ENCODE peak calls at places on chromosomes 2 and 18, in five cellular contexts. X is adrenal gland, Q is endothelial cell, I is EH, G is amniotic stem cell. D is an unnamed sample.

GRCh38 chr2:149184994-149185393 is 145.4 kb upstream of the LYPD6 start:
- DNase-seq in X (no peak), Q (no peak), I (no peak), G (no peak), D (no peak)

GRCh38 chr2:207704031-207704430 is 7.4 kb upstream of the CCNYL1 start:
- DNase-seq in X (no peak), Q (no peak), I (no peak), G (no peak), D (no peak)

GRCh38 chr2:172600644-172601043 is 44.8 kb downstream of the PDK1 start:
- DNase-seq in X (no peak), Q (no peak), I (no peak), G (no peak), D (no peak)

GRCh38 chr2:163465440-163465839 is 270.4 kb downstream of the FIGN start:
- DNase-seq in X (no peak), Q (no peak), I (no peak), G (no peak), D (peak; percentile 37)

GRCh38 chr2:11508279-11508678 is 25.6 kb upstream of the GREB1 start:
- DNase-seq in X (no peak), Q (no peak), I (no peak), G (no peak), D (peak; percentile 39)

GRCh38 chr2:54558976-54559410 is 102.9 kb downstream of the SPTBN1 start:
- DNase-seq in X (no peak), Q (no peak), I (no peak), G (no peak), D (no peak)

GRCh38 chr2:228699888-228700287 is 518.4 kb upstream of the SPHKAP start:
- DNase-seq in X (no peak), Q (no peak), I (no peak), G (no peak), D (no peak)

GRCh38 chr2:168515502-168515901 is 59.4 kb downstream of the CERS6 start:
- DNase-seq in X (no peak), Q (no peak), I (peak; percentile 94), G (peak; percentile 15), D (no peak)

GRCh38 chr2:213013979-213014378 is 137.4 kb downstream of the IKZF2 start:
- DNase-seq in X (no peak), Q (no peak), I (no peak), G (no peak), D (no peak)

GRCh38 chr2:239579524-239580198 is 178.8 kb upstream of the HDAC4 start:
- DNase-seq in X (no peak), Q (no peak), I (no peak), G (no peak), D (no peak)

GRCh38 chr2:127415593-127416485 is 2.4 kb upstream of the PROC start:
- DNase-seq in X (peak; percentile 80), Q (peak; percentile 77), I (no peak), G (no peak), D (peak; percentile 92)

GRCh38 chr2:29742641-29743040 is 178.7 kb downstream of the ALK start:
- DNase-seq in X (no peak), Q (no peak), I (no peak), G (no peak), D (no peak)

GRCh38 chr2:182915369-182916326 is 49.2 kb upstream of the FRZB start:
- DNase-seq in X (peak; percentile 45), Q (no peak), I (peak; percentile 91), G (peak; percentile 71), D (peak; percentile 35)

GRCh38 chr18:70047931-70048603 is 100.4 kb upstream of the CD226 start:
- DNase-seq in X (no peak), Q (no peak), I (peak; percentile 64), G (no peak), D (no peak)

GRCh38 chr2:145415151-145415550 is 895.2 kb upstream of the ZEB2 start:
- DNase-seq in X (no peak), Q (no peak), I (no peak), G (no peak), D (no peak)

GRCh38 chr2:218003265-218003950 is 613 bp upstream of the TNS1 start:
- DNase-seq in X (peak; percentile 76), Q (no peak), I (peak; percentile 84), G (no peak), D (peak; percentile 54)

GRCh38 chr2:216319771-216320170 is 52.5 kb downstream of the MARCHF4 start:
- DNase-seq in X (no peak), Q (no peak), I (peak; percentile 89), G (no peak), D (no peak)

GRCh38 chr2:185780890-185781289 is 42.3 kb downstream of the FSIP2 start:
- DNase-seq in X (no peak), Q (no peak), I (no peak), G (no peak), D (no peak)

GRCh38 chr2:28370355-28370754 is 22.3 kb upstream of the FOSL2 start:
- DNase-seq in X (no peak), Q (no peak), I (no peak), G (no peak), D (no peak)

GRCh38 chr18:62802523-62802922 is 87.2 kb downstream of the PHLPP1 start:
- DNase-seq in X (no peak), Q (no peak), I (no peak), G (no peak), D (no peak)

GRCh38 chr2:221762496-221762895 is 190.4 kb upstream of the EPHA4 start:
- DNase-seq in X (no peak), Q (no peak), I (no peak), G (no peak), D (no peak)

GRCh38 chr2:215019521-215020145 is 118.8 kb downstream of the ABCA12 start:
- DNase-seq in X (no peak), Q (no peak), I (no peak), G (no peak), D (no peak)

GRCh38 chr18:31685097-31686082 is 1.0 kb upstream of the B4GALT6 start:
- DNase-seq in X (peak; percentile 76), Q (peak; percentile 81), I (peak; percentile 45), G (no peak), D (peak; percentile 90)

GRCh38 chr2:172261292-172261691 is 158.6 kb upstream of the DLX2 start:
- DNase-seq in X (no peak), Q (no peak), I (peak; percentile 38), G (no peak), D (no peak)

GRCh38 chr2:44559108-44559507 is 197.4 kb downstream of the CAMKMT start:
- DNase-seq in X (no peak), Q (no peak), I (no peak), G (no peak), D (no peak)

GRCh38 chr2:127479219-127479825 is 47.0 kb downstream of the IWS1 start:
- DNase-seq in X (no peak), Q (no peak), I (peak; percentile 68), G (peak; percentile 35), D (peak; percentile 74)

GRCh38 chr2:238104521-238105311 is 4.6 kb downstream of the ESPNL start:
- DNase-seq in X (peak; percentile 5), Q (no peak), I (no peak), G (no peak), D (no peak)

GRCh38 chr18:75213610-75214009 is 3.0 kb downstream of the TSHZ1 start:
- DNase-seq in X (no peak), Q (no peak), I (peak; percentile 89), G (no peak), D (no peak)

GRCh38 chr2:74457549-74458131 is 598 bp upstream of the WBP1 start:
- DNase-seq in X (peak; percentile 77), Q (peak; percentile 57), I (peak; percentile 43), G (no peak), D (peak; percentile 91)

GRCh38 chr2:33094303-33094702 is 147.6 kb downstream of the LTBP1 start:
- DNase-seq in X (no peak), Q (no peak), I (no peak), G (no peak), D (no peak)

GRCh38 chr18:61194726-61195125 is 138.5 kb upstream of the CDH20 start:
- DNase-seq in X (no peak), Q (no peak), I (no peak), G (no peak), D (no peak)

GRCh38 chr2:54945401-54946219 is 104.6 kb downstream of the RTN4 start:
- DNase-seq in X (peak; percentile 60), Q (no peak), I (peak; percentile 89), G (no peak), D (no peak)

GRCh38 chr18:47075098-47075883 is 39.9 kb upstream of the ELOA2 start:
- DNase-seq in X (no peak), Q (no peak), I (peak; percentile 36), G (no peak), D (peak; percentile 28)

GRCh38 chr2:236731767-236732580 is 162.3 kb downstream of the ACKR3 start:
- DNase-seq in X (peak; percentile 29), Q (no peak), I (peak; percentile 55), G (no peak), D (peak; percentile 72)

GRCh38 chr2:36373149-36373880 is 17.7 kb downstream of the CRIM1 start:
- DNase-seq in X (no peak), Q (no peak), I (peak; percentile 81), G (no peak), D (no peak)

GRCh38 chr18:60019463-60019840 is 119.7 kb downstream of the PMAIP1 start:
- DNase-seq in X (no peak), Q (no peak), I (peak; percentile 93), G (peak; percentile 51), D (no peak)

GRCh38 chr2:127239395-127239794 is 19.3 kb upstream of the CYP27C1 start:
- DNase-seq in X (no peak), Q (no peak), I (no peak), G (no peak), D (no peak)

GRCh38 chr18:31652875-31653274 is 31.5 kb downstream of the B4GALT6 start:
- DNase-seq in X (no peak), Q (no peak), I (no peak), G (no peak), D (no peak)